ENCODE peak calls at places on chromosome 10, in five cellular contexts. H is hypothalamus; D is activated T-cell treated with anti-CD3 and anti-CD28 coated beads, Interleukin-2, amount 50 U/mL, for 72 hours; G is kidney glomerular epithelial cell; O is NCI-H1417. U is an unnamed sample.

GRCh38 chr10:75400769-75401568 is 595 bp downstream of the ZNF503 start:
- DNase-seq in D (peak; percentile 56), H (peak; percentile 53), G (peak; percentile 21), O (peak; percentile 32), U (peak; percentile 76)

GRCh38 chr10:118974951-118975350 is 54.6 kb upstream of the NANOS1 start:
- DNase-seq in O (no peak), G (no peak), H (no peak), D (no peak), U (no peak)

GRCh38 chr10:113680172-113681111 is 730 bp downstream of the CASP7 start:
- DNase-seq in H (peak; percentile 18), G (peak; percentile 85), O (peak; percentile 37), D (peak; percentile 47), U (peak; percentile 32)

GRCh38 chr10:32367793-32368453 is 21.0 kb upstream of the EPC1 start:
- DNase-seq in G (peak; percentile 60), D (peak; percentile 69), H (peak; percentile 48), O (peak; percentile 25), U (peak; percentile 91)

GRCh38 chr10:43861966-43862751 is 213.5 kb upstream of the ZNF32 start:
- DNase-seq in D (no peak), O (no peak), G (peak; percentile 97), H (no peak), U (no peak)

GRCh38 chr10:33800986-33801385 is 466.5 kb upstream of the NRP1 start:
- DNase-seq in H (no peak), G (no peak), D (no peak), O (no peak), U (no peak)

GRCh38 chr10:125983161-125983560 is 86.8 kb downstream of the FANK1 start:
- DNase-seq in H (no peak), G (peak; percentile 67), D (no peak), O (no peak), U (no peak)

GRCh38 chr10:132574783-132575319 is 37.3 kb downstream of the INPP5A start:
- DNase-seq in D (no peak), O (no peak), G (no peak), H (no peak), U (peak; percentile 32)

GRCh38 chr10:96310359-96310669 is 6.1 kb downstream of the DNTT start:
- DNase-seq in D (no peak), H (no peak), G (no peak), O (no peak), U (no peak)

GRCh38 chr10:130382031-130382430 is 245.8 kb downstream of the GLRX3 start:
- DNase-seq in D (no peak), G (no peak), O (no peak), H (no peak), U (no peak)

GRCh38 chr10:126082067-126082466 is 185.7 kb downstream of the FANK1 start:
- DNase-seq in O (no peak), D (no peak), H (no peak), G (no peak), U (no peak)

GRCh38 chr10:813286-813685 is 118.2 kb downstream of the LARP4B start:
- DNase-seq in D (no peak), O (no peak), G (no peak), H (no peak), U (peak; percentile 48)

GRCh38 chr10:13657184-13657680 is 70.5 kb downstream of the PRPF18 start:
- DNase-seq in G (no peak), D (no peak), O (no peak), H (no peak), U (no peak)

U was measured in head of caudate nucleus.